ENCODE peak calls at places on chromosome 21, in four cellular contexts. Z is CD8-positive, alpha-beta memory T cell; T is A549; N is CD8-positive, alpha-beta T cell. G is an unnamed sample.

GRCh38 chr21:15367061-15367626 is 302.3 kb upstream of the NRIP1 start:
- DNase-seq in Z (no peak), T (no peak), N (no peak), G (no peak)

GRCh38 chr21:26795866-26796329 is 49.3 kb downstream of the ADAMTS1 start:
- DNase-seq in Z (no peak), T (peak), N (no peak), G (peak)

GRCh38 chr21:37424987-37425386 is 58.4 kb downstream of the DYRK1A start:
- DNase-seq in Z (no peak), T (no peak), N (no peak), G (no peak)

GRCh38 chr21:37207441-37208009 is 59.6 kb downstream of the VPS26C start:
- DNase-seq in Z (no peak), T (no peak), N (no peak), G (peak)

GRCh38 chr21:37006243-37006520 is 320 bp upstream of the RIPPLY3 start:
- DNase-seq in Z (no peak), T (no peak), N (no peak), G (no peak)

GRCh38 chr21:38379171-38379570 is 119.1 kb downstream of the ERG start:
- DNase-seq in Z (no peak), T (no peak), N (no peak), G (no peak)

GRCh38 chr21:15549671-15550070 is 180.1 kb upstream of the USP25 start:
- DNase-seq in Z (no peak), T (no peak), N (no peak), G (no peak)

GRCh38 chr21:10464975-10465374 is 56.4 kb upstream of the TPTE start:
- DNase-seq in Z (no peak), T (no peak), N (no peak), G (no peak)

GRCh38 chr21:42614811-42615342 is 38.5 kb upstream of the PDE9A start:
- DNase-seq in Z (peak), T (peak), N (peak), G (peak)

GRCh38 chr21:40837456-40837855 is 9.5 kb downstream of the DSCAM start:
- DNase-seq in Z (no peak), T (no peak), N (no peak), G (no peak)

GRCh38 chr21:41725421-41726021 is 41.3 kb downstream of the RIPK4 start:
- DNase-seq in Z (no peak), T (no peak), N (no peak), G (no peak)

GRCh38 chr21:25564349-25564948 is 42.8 kb downstream of the MRPL39 start:
- DNase-seq in Z (no peak), T (no peak), N (no peak), G (no peak)

GRCh38 chr21:29481641-29482040 is 182.9 kb downstream of the BACH1 start:
- DNase-seq in Z (no peak), T (no peak), N (no peak), G (no peak)

GRCh38 chr21:15252437-15252836 is 187.6 kb upstream of the NRIP1 start:
- DNase-seq in Z (no peak), T (no peak), N (no peak), G (no peak)

GRCh38 chr21:29149771-29150425 is 19.5 kb downstream of the MAP3K7CL start:
- DNase-seq in Z (no peak), T (no peak), N (no peak), G (no peak)

GRCh38 chr21:32329776-32330175 is 31.1 kb downstream of the MRAP start:
- DNase-seq in Z (no peak), T (no peak), N (no peak), G (no peak)

GRCh38 chr21:37548521-37548981 is 182.0 kb downstream of the DYRK1A start:
- DNase-seq in Z (no peak), T (no peak), N (no peak), G (no peak)

GRCh38 chr21:42461185-42461520 is 34.9 kb downstream of the RSPH1 start:
- DNase-seq in Z (no peak), T (no peak), N (no peak), G (peak)

GRCh38 chr21:25512095-25513086 is 94.9 kb downstream of the MRPL39 start:
- DNase-seq in Z (no peak), T (no peak), N (no peak), G (no peak)

GRCh38 chr21:17848228-17848627 is 29.1 kb upstream of the C21orf91 start:
- DNase-seq in Z (no peak), T (no peak), N (no peak), G (no peak)

GRCh38 chr21:28277324-28277723 is 715.4 kb downstream of the LTN1 start:
- DNase-seq in Z (no peak), T (no peak), N (no peak), G (no peak)

GRCh38 chr21:16667395-16667794 is 845.4 kb upstream of the CXADR start:
- DNase-seq in Z (no peak), T (no peak), N (no peak), G (no peak)

GRCh38 chr21:25970254-25970930 is 200.2 kb downstream of the APP start:
- DNase-seq in Z (no peak), T (no peak), N (no peak), G (no peak)

GRCh38 chr21:25887166-25887565 is 152.4 kb downstream of the GABPA start:
- DNase-seq in Z (no peak), T (peak), N (no peak), G (no peak)

GRCh38 chr21:28788030-28788429 is 204.6 kb downstream of the LTN1 start:
- DNase-seq in Z (no peak), T (no peak), N (no peak), G (no peak)

GRCh38 chr21:28541371-28542112 is 451.1 kb downstream of the LTN1 start:
- DNase-seq in Z (no peak), T (no peak), N (no peak), G (no peak)

GRCh38 chr21:39881661-39882060 is 14.4 kb downstream of the PCP4 start:
- DNase-seq in Z (no peak), T (no peak), N (no peak), G (no peak)

GRCh38 chr21:37435120-37435519 is 68.5 kb downstream of the DYRK1A start:
- DNase-seq in Z (peak), T (peak), N (peak), G (peak)

GRCh38 chr21:36532769-36533467 is 53.0 kb upstream of the CLDN14 start:
- DNase-seq in Z (no peak), T (no peak), N (no peak), G (no peak)

GRCh38 chr21:36212513-36212780 is 55.8 kb downstream of the DOP1B start:
- DNase-seq in Z (no peak), T (no peak), N (no peak), G (no peak)

GRCh38 chr21:32334980-32335471 is 36.4 kb downstream of the MRAP start:
- DNase-seq in Z (no peak), T (no peak), N (no peak), G (no peak)

GRCh38 chr21:37427221-37427620 is 60.6 kb downstream of the DYRK1A start:
- DNase-seq in Z (no peak), T (no peak), N (no peak), G (no peak)

GRCh38 chr21:45306832-45307571 is 19.3 kb upstream of the POFUT2 start:
- DNase-seq in Z (no peak), T (no peak), N (no peak), G (peak)
- H3K4me3 ChIP-seq in Z (no peak), T (no peak), N (no peak), G (no peak)

DNA sequence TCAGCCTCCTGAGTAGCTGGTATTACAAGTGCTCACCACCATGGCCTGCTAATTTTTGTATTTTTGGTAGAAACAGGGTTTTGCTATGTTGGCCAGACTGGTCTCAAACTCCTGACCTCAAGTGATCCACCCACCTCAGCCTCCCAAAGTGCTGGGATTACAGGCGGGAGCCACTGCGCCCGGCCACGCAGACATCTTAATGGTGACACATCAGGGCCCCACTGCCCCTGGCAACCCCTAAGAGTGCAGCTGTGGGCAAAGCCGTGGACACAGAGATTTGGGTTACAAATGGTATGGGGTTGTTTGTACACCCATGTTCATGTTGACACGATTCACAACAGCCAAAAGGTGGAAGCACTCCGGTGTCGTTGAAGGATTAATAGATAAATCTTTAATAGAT is 29.8 kb downstream of the IFNGR2 start:
- DNase-seq in Z (no peak), T (no peak), N (no peak), G (no peak)
- H3K27ac ChIP-seq in Z (no peak), T (no peak), N (no peak), G (no peak)

GRCh38 chr21:21029159-21029558 is 30.9 kb downstream of the NCAM2 start:
- DNase-seq in Z (no peak), T (no peak), N (no peak), G (no peak)

GRCh38 chr21:21028275-21028814 is 30.1 kb downstream of the NCAM2 start:
- DNase-seq in Z (no peak), T (no peak), N (no peak), G (no peak)

GRCh38 chr21:21039624-21040023 is 41.4 kb downstream of the NCAM2 start:
- DNase-seq in Z (no peak), T (no peak), N (no peak), G (no peak)

GRCh38 chr21:21030311-21030710 is 32.1 kb downstream of the NCAM2 start:
- DNase-seq in Z (no peak), T (no peak), N (no peak), G (no peak)

GRCh38 chr21:21034046-21034445 is 35.8 kb downstream of the NCAM2 start:
- DNase-seq in Z (no peak), T (no peak), N (no peak), G (no peak)
- H3K4me3 ChIP-seq in Z (no peak), T (no peak), N (no peak), G (no peak)

DNA sequence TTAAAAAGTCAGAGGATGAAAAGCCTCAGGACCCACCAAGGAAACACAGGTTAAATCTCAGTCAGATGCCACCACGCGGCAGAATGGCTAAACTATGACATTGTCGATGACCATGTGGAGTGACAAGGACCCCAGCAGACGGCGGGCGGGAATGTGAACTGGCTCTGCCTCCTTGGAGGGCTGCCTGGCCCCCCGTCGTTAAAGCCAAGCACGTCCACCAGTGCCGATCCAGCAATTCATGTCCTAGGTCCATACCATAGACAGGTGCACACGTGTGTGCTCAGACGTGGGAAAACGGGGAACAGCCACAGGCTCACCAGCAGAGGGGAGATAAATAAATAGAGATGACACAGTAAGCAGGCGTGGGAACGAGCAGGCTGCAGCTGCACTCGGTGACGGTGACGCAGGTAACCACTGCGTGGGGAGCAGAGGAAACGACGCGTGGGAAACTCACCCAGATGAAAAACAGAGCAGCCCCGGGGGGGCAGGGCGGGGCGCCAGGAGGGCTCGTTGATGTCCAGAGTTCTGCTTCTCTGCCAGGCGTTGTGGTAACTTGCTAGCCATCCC is 28.3 kb upstream of the PCBP3 start:
- DNase-seq in Z (peak), T (peak), N (peak), G (peak)
- H3K27ac ChIP-seq in Z (peak), T (no peak), N (peak), G (no peak)

DNA sequence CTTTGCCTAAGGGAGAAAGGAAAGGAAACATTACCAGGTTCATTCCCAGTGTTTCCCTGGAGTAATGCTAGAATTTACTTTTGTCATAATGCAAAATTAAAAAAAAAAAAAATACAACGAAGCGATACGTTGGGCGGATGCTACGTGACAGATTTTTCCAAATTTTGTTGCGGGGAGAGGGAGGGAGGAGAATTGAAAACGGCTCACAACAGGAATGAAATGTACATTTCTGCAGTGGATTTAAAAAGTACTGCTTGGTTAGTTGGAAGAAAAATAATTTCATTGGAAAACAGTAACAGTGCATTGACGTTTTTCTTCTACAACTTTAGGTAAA is 157.5 kb downstream of the RUNX1 start:
- DNase-seq in Z (no peak), T (no peak), N (no peak), G (no peak)
- H3K4me3 ChIP-seq in Z (no peak), T (peak), N (no peak), G (no peak)

GRCh38 chr21:43719748-43720538 is 1.0 kb downstream of the PDXK start:
- DNase-seq in Z (no peak), T (no peak), N (peak), G (no peak)

GRCh38 chr21:43718872-43719747 is at the start of gene PDXK:
- DNase-seq in Z (peak), T (peak), N (peak), G (peak)

GRCh38 chr21:43716376-43717165 is 2.4 kb upstream of the PDXK start:
- DNase-seq in Z (no peak), T (no peak), N (no peak), G (no peak)

GRCh38 chr21:43717166-43717853 is 1.6 kb upstream of the PDXK start:
- DNase-seq in Z (no peak), T (no peak), N (no peak), G (no peak)

GRCh38 chr21:43717967-43718871 is 710 bp upstream of the PDXK start:
- DNase-seq in Z (no peak), T (no peak), N (no peak), G (no peak)
- H3K27ac ChIP-seq in Z (peak), T (peak), N (peak), G (peak)

G was measured in body of pancreas.